ENCODE peak calls at places on chromosomes 2 and 18, in five cellular contexts. U, W, V, T and X are unnamed samples. For H3K79me2, the result is how much of the 10 kb centered on the place peaks cover.

GRCh38 chr18:36813753-36814130 is 15.1 kb downstream of the TPGS2 start:
- DNase-seq in T (no peak), U (no peak), V (no peak), W (no peak), X (no peak)

GRCh38 chr2:149741646-149742045 is 154.1 kb upstream of the MMADHC start:
- DNase-seq in V (no peak), U (peak), W (peak), T (no peak), X (peak)

GRCh38 chr2:218444692-218445357 is 25.9 kb downstream of the VIL1 start:
- DNase-seq in U (no peak), W (no peak), T (no peak), V (no peak), X (no peak)

GRCh38 chr18:8933714-8934284 is 168.7 kb upstream of the NDUFV2 start:
- DNase-seq in V (no peak), U (no peak), T (no peak), W (no peak), X (peak)

GRCh38 chr2:29855924-29856639 is 65.3 kb downstream of the ALK start:
- DNase-seq in U (no peak), V (no peak), W (no peak), T (no peak), X (no peak)

GRCh38 chr2:213848631-213849030 is 562.2 kb upstream of the VWC2L start:
- DNase-seq in W (no peak), U (no peak), T (no peak), V (no peak), X (no peak)

GRCh38 chr2:113872201-113872600 is 17.7 kb upstream of the ACTR3 start:
- DNase-seq in W (no peak), T (no peak), U (peak), V (no peak), X (no peak)

GRCh38 chr2:198337368-198337767 is 533.0 kb downstream of the PLCL1 start:
- DNase-seq in W (no peak), U (no peak), V (no peak), T (no peak), X (no peak)

GRCh38 chr2:219309278-219309677 is at the start of gene PTPRN:
- DNase-seq in U (peak), T (peak), W (no peak), V (no peak), X (no peak)

GRCh38 chr2:199997296-199997695 is 41.9 kb downstream of the MAIP1 start:
- DNase-seq in U (no peak), W (no peak), V (no peak), T (no peak), X (no peak)

GRCh38 chr18:50196261-50196660 is 1.3 kb upstream of the MYO5B start:
- DNase-seq in V (no peak), T (no peak), U (no peak), W (no peak), X (no peak)

GRCh38 chr2:74499269-74499939 is at the start of gene LBX2:
- DNase-seq in W (no peak), V (no peak), U (peak), T (peak), X (peak)

GRCh38 chr2:74496997-74497776 is 2.2 kb downstream of the LBX2 start:
- DNase-seq in T (no peak), U (no peak), V (no peak), W (no peak), X (peak)

GRCh38 chr2:74498500-74499268 is 719 bp downstream of the LBX2 start:
- DNase-seq in V (no peak), W (peak), U (peak), T (peak), X (peak)

GRCh38 chr2:74499940-74500577 is 656 bp upstream of the LBX2 start:
- DNase-seq in T (peak), W (no peak), U (no peak), V (no peak), X (peak)

DNA sequence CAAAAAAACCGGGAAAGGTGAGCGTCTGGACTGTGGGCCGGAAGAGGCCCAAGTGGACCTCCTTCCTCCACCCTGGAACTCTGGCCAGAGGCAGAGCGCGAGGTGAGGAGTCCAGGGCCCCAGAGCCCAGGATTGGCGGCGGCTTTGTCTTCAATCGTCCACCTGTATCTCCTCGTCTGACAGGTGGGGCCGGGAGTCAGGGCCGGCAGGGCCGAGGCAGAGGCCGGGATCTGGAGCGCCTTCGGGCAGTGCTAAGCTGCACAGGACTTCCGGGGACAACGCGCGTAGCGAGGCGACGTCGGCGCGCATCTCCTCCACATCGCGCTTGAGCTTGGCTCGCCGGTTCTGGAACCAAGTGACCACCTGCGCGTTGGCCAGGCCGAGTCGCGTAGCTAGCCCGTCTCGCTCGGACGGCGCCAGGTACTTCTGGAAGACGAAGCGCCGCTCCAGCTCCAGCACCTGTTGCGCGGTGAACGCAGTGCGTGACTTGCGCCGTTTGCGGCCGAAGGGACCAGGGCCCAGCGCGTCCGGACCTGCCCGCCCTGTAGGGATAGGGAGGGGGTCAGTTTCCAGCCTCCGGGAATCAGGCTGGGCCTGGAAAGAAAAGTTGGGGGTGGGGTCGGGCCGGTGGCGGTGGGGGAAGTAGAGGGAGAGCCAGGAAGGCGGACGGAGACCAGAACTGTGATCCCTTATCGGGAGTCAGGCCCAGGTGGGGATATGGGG is 1.5 kb downstream of the LBX2 start:
- DNase-seq in T (peak), V (no peak), U (peak), W (no peak), X (peak)
- H3K4me3 ChIP-seq in T (no peak), V (no peak), U (peak), W (no peak), X (peak)

GRCh38 chr2:207111757-207112156 is 54.0 kb downstream of the KLF7 start:
- DNase-seq in T (no peak), W (no peak), V (no peak), U (no peak), X (no peak)
- H3K79me2 ChIP-seq in T (half or more), W (half or more), V (under half), U (half or more), X (half or more)

DNA sequence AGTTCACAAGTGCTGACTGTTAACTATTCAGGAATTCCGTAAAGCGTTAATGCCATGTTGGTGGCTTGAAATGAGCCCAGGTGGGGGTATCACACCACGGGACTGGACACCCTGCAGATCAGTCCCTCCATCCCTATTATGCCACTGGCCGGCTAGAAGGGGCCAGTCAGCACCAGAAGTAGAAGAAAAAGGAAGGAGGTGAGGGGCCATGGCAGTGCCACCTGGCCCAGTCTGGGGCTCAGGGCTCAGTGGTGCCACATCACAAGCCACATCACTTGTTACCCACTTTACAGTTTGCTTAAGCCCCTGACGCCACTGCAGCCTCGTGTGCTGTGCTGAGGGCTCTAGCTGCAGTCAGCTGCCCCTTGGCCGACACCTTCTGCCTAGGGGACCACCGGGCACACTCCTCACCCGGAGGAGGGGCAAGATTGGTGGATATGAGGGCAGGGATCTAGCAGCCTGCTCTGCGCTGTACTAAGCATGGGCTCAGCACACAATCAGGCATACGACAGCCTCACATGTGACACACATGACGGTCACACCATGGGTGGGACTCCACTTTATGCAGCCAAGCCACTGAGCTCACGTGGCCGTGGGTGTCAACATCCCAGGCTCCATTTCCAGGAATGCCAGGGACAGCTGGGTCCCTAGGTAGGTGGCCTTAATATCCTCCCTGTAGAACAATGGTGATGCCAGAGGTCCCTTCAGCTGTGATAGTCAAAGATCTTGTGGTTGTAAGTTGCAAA is 3.6 kb downstream of the LIMS2 start:
- DNase-seq in V (no peak), T (peak), U (no peak), W (no peak), X (peak)
- H3K27ac ChIP-seq in V (no peak), T (no peak), U (no peak), W (no peak), X (no peak)

GRCh38 chr2:133109772-133110171 is 439.8 kb upstream of the LYPD1 start:
- DNase-seq in V (no peak), T (no peak), W (no peak), U (peak), X (peak)
- H3K4me3 ChIP-seq in V (no peak), T (no peak), W (no peak), U (no peak), X (no peak)